ENCODE peak calls at places on chromosomes 13 and 19, in nine cellular contexts. P is HCT116, Z is esophagus muscularis mucosa, M is HL-60, O is transverse colon, J is endothelial cell of umbilical vein, C is upper lobe of left lung, H is breast epithelium, G is HepG2. Y is an unnamed sample.

GRCh38 chr13:105543742-105544141 is 991.7 kb downstream of the EFNB2 start:
- DNase-seq in H (no peak), M (no peak), J (no peak), O (no peak), Z (no peak), C (no peak), G (no peak), P (no peak), Y (no peak)

GRCh38 chr13:96279904-96280303 is 190.0 kb downstream of the HS6ST3 start:
- DNase-seq in J (no peak), C (no peak), G (no peak), H (no peak), M (no peak), P (no peak), Z (no peak), O (no peak), Y (no peak)

GRCh38 chr13:77896536-77896935 is 22.1 kb downstream of the EDNRB start:
- DNase-seq in M (no peak), G (no peak), J (peak), O (no peak), H (no peak), Z (no peak), P (no peak), C (no peak), Y (no peak)

GRCh38 chr13:44437356-44438233 is 64.0 kb downstream of the SERP2 start:
- DNase-seq in O (no peak), Z (no peak), C (no peak), G (peak), M (no peak), J (peak), H (no peak), P (no peak), Y (no peak)

GRCh38 chr19:17807731-17808316 is 12.9 kb downstream of the B3GNT3 start:
- DNase-seq in M (no peak), C (peak), G (no peak), O (no peak), P (no peak), Z (no peak), J (no peak), H (no peak), Y (no peak)

GRCh38 chr13:45361596-45362206 is 20.7 kb upstream of the TPT1 start:
- DNase-seq in P (peak), O (no peak), J (no peak), H (peak), G (no peak), Z (no peak), C (no peak), M (no peak), Y (no peak)

GRCh38 chr19:56253737-56254136 is 18.8 kb upstream of the EDDM13 start:
- DNase-seq in J (peak), P (peak), C (no peak), G (peak), M (peak), H (no peak), Z (no peak), O (no peak), Y (peak)

GRCh38 chr13:77571956-77572355 is 36.5 kb downstream of the SCEL start:
- DNase-seq in G (no peak), O (no peak), C (no peak), P (no peak), J (no peak), H (no peak), Z (no peak), M (no peak), Y (no peak)

GRCh38 chr19:18021121-18021755 is 13.3 kb downstream of the ARRDC2 start:
- DNase-seq in M (no peak), O (peak), C (peak), G (no peak), J (peak), P (no peak), Z (peak), H (peak), Y (peak)

GRCh38 chr19:7257148-7258041 is 36.8 kb downstream of the INSR start:
- DNase-seq in Z (no peak), M (no peak), C (no peak), H (no peak), J (peak), G (peak), P (peak), O (peak), Y (peak)

GRCh38 chr13:32731576-32731975 is 145.3 kb downstream of the PDS5B start:
- DNase-seq in Z (no peak), J (peak), P (no peak), H (no peak), O (no peak), M (no peak), G (no peak), C (no peak), Y (peak)

GRCh38 chr19:4303778-4304508 is 455 bp upstream of the FSD1 start:
- DNase-seq in H (no peak), P (no peak), O (peak), C (no peak), J (no peak), G (no peak), M (no peak), Z (no peak), Y (no peak)

GRCh38 chr19:48859711-48860572 is 8.5 kb downstream of the PLEKHA4 start:
- DNase-seq in G (no peak), J (no peak), H (no peak), Z (no peak), P (no peak), O (no peak), C (peak), M (no peak), Y (no peak)

GRCh38 chr19:51587264-51588191 is 16.4 kb downstream of the ZNF175 start:
- DNase-seq in P (no peak), G (no peak), M (no peak), O (no peak), C (no peak), J (no peak), Z (no peak), H (no peak), Y (no peak)

GRCh38 chr13:97889803-97890202 is 63.7 kb upstream of the IPO5 start:
- DNase-seq in J (peak), M (no peak), C (no peak), P (no peak), O (no peak), G (no peak), H (no peak), Z (no peak), Y (no peak)

GRCh38 chr13:20425819-20426219 is 99.8 kb downstream of the CRYL1 start:
- DNase-seq in G (no peak), H (no peak), J (no peak), M (no peak), Z (peak), C (no peak), O (no peak), P (no peak), Y (no peak)

GRCh38 chr13:97719759-97720158 is 233.7 kb upstream of the IPO5 start:
- DNase-seq in M (no peak), O (no peak), P (no peak), C (no peak), J (no peak), H (no peak), G (no peak), Z (peak), Y (no peak)

GRCh38 chr19:16703677-16704076 is 16.0 kb upstream of the NWD1 start:
- DNase-seq in P (no peak), J (no peak), O (no peak), Z (no peak), H (no peak), C (no peak), M (no peak), G (no peak), Y (no peak)

GRCh38 chr19:45123440-45123850 is 30.5 kb downstream of the PPP1R37 start:
- DNase-seq in P (no peak), M (no peak), H (peak), J (no peak), O (no peak), Z (no peak), C (no peak), G (no peak), Y (peak)

GRCh38 chr13:66700336-66700735 is 529.8 kb downstream of the PCDH9 start:
- DNase-seq in Z (no peak), H (no peak), G (no peak), O (no peak), C (no peak), J (no peak), P (no peak), M (no peak), Y (no peak)

GRCh38 chr19:56333506-56333905 is 18.9 kb upstream of the ZSCAN5A start:
- DNase-seq in C (no peak), Z (no peak), G (peak), O (peak), H (no peak), P (peak), J (peak), M (peak), Y (peak)

GRCh38 chr19:39031368-39032163 is 783 bp downstream of the FBXO27 start:
- DNase-seq in C (peak), P (peak), Z (peak), G (no peak), O (peak), M (peak), H (peak), J (peak), Y (peak)

GRCh38 chr13:79447141-79447540 is 33.8 kb upstream of the NDFIP2 start:
- DNase-seq in O (no peak), Z (no peak), P (no peak), H (no peak), J (no peak), C (no peak), G (no peak), M (no peak), Y (no peak)
- TF ChIP-seq CTCF in O (no peak), Z (no peak), P (no peak), H (no peak), J (no peak), C (no peak), G (no peak), M (no peak), Y (no peak)

GRCh38 chr13:21436582-21436981 is 22.5 kb downstream of the ZDHHC20 start:
- DNase-seq in H (no peak), M (no peak), G (no peak), J (no peak), O (no peak), P (no peak), C (no peak), Z (no peak), Y (no peak)

GRCh38 chr13:21434588-21434987 is 24.5 kb downstream of the ZDHHC20 start:
- DNase-seq in P (no peak), H (no peak), C (no peak), G (no peak), Z (no peak), M (no peak), O (no peak), J (no peak), Y (no peak)

GRCh38 chr13:21435231-21435630 is 23.9 kb downstream of the ZDHHC20 start:
- DNase-seq in G (no peak), H (no peak), Z (no peak), P (no peak), C (no peak), M (no peak), J (peak), O (no peak), Y (no peak)

GRCh38 chr13:21435710-21436151 is 23.4 kb downstream of the ZDHHC20 start:
- DNase-seq in P (peak), J (peak), C (no peak), O (peak), M (peak), H (no peak), Z (no peak), G (peak), Y (peak)
- TF ChIP-seq POLR2AphosphoS5 in P (no peak), J (peak), C (peak), O (no peak), M (no peak), H (peak), Z (peak), G (no peak), Y (peak)

DNA sequence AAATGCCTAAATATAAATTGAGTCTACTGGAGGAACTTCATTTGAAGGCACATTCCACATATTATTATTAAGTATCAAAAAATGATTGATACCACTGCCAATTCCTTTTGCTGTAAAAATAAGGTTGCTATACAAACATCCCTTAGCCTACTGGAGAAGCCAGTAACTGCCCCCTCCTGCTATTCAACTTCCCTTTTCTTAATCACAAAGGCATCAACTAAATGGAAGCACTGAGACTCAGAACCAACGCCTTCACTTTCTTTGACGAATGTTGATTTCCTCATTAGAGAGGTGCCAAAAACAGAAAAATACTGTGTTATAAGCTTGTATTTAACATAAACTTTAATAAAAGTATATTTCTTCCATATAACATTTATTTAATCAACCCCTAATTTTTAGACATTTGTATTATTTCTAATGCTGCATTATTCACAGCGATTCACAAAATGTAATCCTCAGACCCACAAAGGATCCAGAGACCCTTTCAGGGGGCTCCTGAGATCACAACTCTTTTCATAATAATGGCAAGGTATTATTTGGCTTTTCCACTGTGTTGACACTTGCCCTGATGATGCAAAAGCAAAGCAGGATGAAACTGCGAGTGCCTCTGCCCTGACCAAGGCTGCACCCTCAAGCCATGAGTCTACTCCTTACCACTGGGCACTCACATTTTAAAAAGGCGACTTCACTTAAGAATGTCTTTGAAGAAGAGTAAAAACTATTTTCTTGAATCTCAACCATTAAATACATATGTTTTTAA is 11.6 kb downstream of the ELF1 start:
- DNase-seq in G (peak), O (no peak), M (no peak), H (no peak), Z (no peak), C (no peak), P (no peak), J (no peak), Y (no peak)
- H3K4me3 ChIP-seq in G (no peak), O (no peak), M (no peak), H (no peak), Z (no peak), C (no peak), P (no peak), J (no peak), Y (no peak)

GRCh38 chr19:50333235-50333736 is 4.1 kb upstream of the KCNC3 start:
- DNase-seq in J (peak), G (peak), M (peak), O (peak), P (peak), H (peak), Z (peak), C (peak), Y (peak)
- TF ChIP-seq CTCF in J (no peak), G (no peak), M (no peak), O (no peak), P (no peak), H (no peak), Z (no peak), C (no peak), Y (no peak)

DNA sequence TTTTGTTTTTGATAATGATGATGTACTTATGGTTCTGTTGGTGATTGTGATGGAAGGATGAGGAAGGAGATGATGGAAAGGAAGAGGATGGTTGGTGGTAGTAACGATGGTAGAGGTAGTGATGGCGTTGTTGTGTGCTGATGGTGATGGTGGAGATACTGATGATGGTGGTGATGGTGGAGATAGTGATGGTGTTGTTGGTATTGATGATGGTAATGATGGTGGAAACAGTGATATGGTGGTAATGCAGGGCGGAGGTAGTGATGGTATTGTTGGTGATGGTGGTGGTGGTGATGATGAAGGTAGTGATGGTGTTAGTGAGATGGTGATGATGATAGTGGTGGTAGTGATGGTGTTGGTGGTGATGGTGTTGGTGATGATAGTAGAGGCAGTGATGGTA is 12.7 kb downstream of the CLEC17A start:
- DNase-seq in C (no peak), M (no peak), O (no peak), P (no peak), Z (no peak), J (no peak), H (no peak), G (no peak), Y (no peak)
- TF ChIP-seq POLR2AphosphoS5 in C (no peak), M (no peak), O (no peak), P (no peak), Z (no peak), J (no peak), H (no peak), G (no peak), Y (no peak)

DNA sequence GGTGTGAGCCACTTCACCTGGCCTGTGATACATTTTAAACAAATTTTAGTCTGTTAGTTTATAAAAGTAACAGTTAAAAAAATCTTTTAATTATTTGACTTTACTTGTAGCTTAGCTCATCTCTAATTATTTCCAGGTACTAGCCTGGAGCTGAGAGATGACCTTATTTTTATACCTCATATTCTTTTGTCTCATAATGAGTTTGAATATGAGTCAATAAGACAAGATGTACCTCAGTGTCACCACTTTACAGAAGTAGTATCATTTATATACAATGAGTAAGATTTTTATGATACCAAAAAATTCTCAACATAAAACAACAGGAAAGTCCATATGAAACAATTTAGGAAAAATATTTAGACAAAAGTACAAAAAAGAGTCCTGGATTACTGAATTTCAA is 21.3 kb upstream of the USP12 start:
- DNase-seq in Z (no peak), C (no peak), O (no peak), J (no peak), P (no peak), M (no peak), H (no peak), G (no peak), Y (no peak)
- H3K4me3 ChIP-seq in Z (no peak), C (no peak), O (no peak), J (no peak), P (no peak), M (no peak), H (no peak), G (no peak), Y (no peak)

GRCh38 chr19:42452590-42452989 is 9.8 kb upstream of the CXCL17 start:
- DNase-seq in P (no peak), M (no peak), G (no peak), O (no peak), Z (no peak), C (no peak), H (no peak), J (no peak), Y (no peak)

GRCh38 chr19:42445948-42446347 is 3.2 kb upstream of the CXCL17 start:
- DNase-seq in O (no peak), Z (no peak), C (no peak), P (no peak), J (no peak), M (no peak), H (no peak), G (no peak), Y (no peak)

GRCh38 chr19:42455621-42456081 is 12.9 kb upstream of the CXCL17 start:
- DNase-seq in P (peak), H (no peak), Z (no peak), J (no peak), C (no peak), G (no peak), M (no peak), O (peak), Y (no peak)

DNA sequence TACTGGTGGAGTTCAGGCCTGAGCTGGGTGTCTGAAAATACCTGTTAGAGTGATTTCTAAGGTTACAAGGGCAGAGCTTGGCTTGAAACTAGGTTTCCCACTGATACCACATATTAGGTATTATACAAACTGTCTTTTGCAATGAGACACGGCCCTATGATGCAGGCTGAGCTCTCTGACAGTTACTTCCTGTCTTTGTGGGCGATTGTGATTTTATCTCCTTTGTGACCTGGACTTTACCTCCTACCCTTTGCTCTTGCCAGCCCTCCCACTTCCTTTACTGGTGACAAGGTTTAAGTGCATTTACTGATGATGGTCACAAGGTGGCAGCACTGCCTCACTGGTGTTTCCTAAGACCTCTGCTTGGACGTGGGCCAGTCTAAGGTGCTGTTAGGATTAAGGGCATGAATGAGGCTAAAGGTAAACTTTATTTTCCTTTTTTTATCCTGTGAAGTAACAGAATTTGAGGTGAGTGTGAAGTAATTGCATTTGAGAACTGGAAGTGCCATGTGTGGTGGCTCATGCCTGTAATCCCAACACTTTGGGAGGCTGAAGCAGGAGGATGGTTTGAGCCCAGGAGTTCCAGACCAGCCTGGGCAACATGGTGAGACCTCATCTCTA is 7.7 kb upstream of the CXCL17 start:
- DNase-seq in O (peak), C (no peak), P (peak), J (peak), M (peak), G (peak), Z (peak), H (peak), Y (peak)
- TF ChIP-seq CTCF in O (peak), C (peak), P (peak), J (peak), M (peak), G (peak), Z (peak), H (peak), Y (peak)

GRCh38 chr19:40090256-40091204 is at the start of gene ZNF780A:
- DNase-seq in H (peak), C (peak), G (peak), M (peak), O (peak), P (peak), Z (peak), J (peak), Y (peak)
- TF ChIP-seq POLR2AphosphoS5 in H (no peak), C (peak), G (peak), M (peak), O (peak), P (peak), Z (peak), J (no peak), Y (peak)